ENCODE peak calls at places on chromosome 10, in ten cellular contexts. One of them, this sample, is unnamed.

GRCh38 chr10:113754768-113755167 is 3.3 kb downstream of the PLEKHS1 start:
- DNase-seq in fibroblast of lung: no peak
- DNase-seq in AG10803: no peak
- DNase-seq in PC-3: no peak
- DNase-seq in kidney tubule cell: no peak
- DNase-seq in stimulated activated CD8-positive, alpha-beta memory T cell treated with anti-CD3 and anti-CD28 coated beads, Interleukin-15, amount 100 ng/mL, for 4 hours: no peak
- DNase-seq in activated T-helper 1 cell treated with anti-CD3 and anti-CD28 coated beads, Interleukin-2, amount 50 U/mL, for 16 hours: no peak
- DNase-seq in lung microvascular endothelial cell: no peak
- DNase-seq in progenitor cell of endocrine pancreas: no peak
- DNase-seq in stimulated activated CD4-positive, alpha-beta T cell treated with anti-CD3 and anti-CD28 coated beads, Interleukin-1b, Interleukin-23, amount 100 ng/mL, for 24 hours: no peak
- DNase-seq in this sample: no peak

GRCh38 chr10:73887038-73888015 is 13.0 kb upstream of the CAMK2G start:
- DNase-seq in AG10803: peak
- DNase-seq in stimulated activated CD8-positive, alpha-beta memory T cell treated with anti-CD3 and anti-CD28 coated beads, Interleukin-15, amount 100 ng/mL, for 4 hours: no peak
- DNase-seq in stimulated activated CD4-positive, alpha-beta T cell treated with anti-CD3 and anti-CD28 coated beads, Interleukin-1b, Interleukin-23, amount 100 ng/mL, for 24 hours: no peak
- DNase-seq in kidney tubule cell: peak
- DNase-seq in activated T-helper 1 cell treated with anti-CD3 and anti-CD28 coated beads, Interleukin-2, amount 50 U/mL, for 16 hours: no peak
- DNase-seq in fibroblast of lung: peak
- DNase-seq in lung microvascular endothelial cell: no peak
- DNase-seq in PC-3: peak
- DNase-seq in progenitor cell of endocrine pancreas: no peak
- DNase-seq in this sample: peak

GRCh38 chr10:115606727-115607126 is 513.6 kb downstream of the ATRNL1 start:
- DNase-seq in fibroblast of lung: no peak
- DNase-seq in progenitor cell of endocrine pancreas: no peak
- DNase-seq in stimulated activated CD4-positive, alpha-beta T cell treated with anti-CD3 and anti-CD28 coated beads, Interleukin-1b, Interleukin-23, amount 100 ng/mL, for 24 hours: no peak
- DNase-seq in PC-3: no peak
- DNase-seq in kidney tubule cell: no peak
- DNase-seq in AG10803: no peak
- DNase-seq in lung microvascular endothelial cell: no peak
- DNase-seq in activated T-helper 1 cell treated with anti-CD3 and anti-CD28 coated beads, Interleukin-2, amount 50 U/mL, for 16 hours: no peak
- DNase-seq in stimulated activated CD8-positive, alpha-beta memory T cell treated with anti-CD3 and anti-CD28 coated beads, Interleukin-15, amount 100 ng/mL, for 4 hours: no peak
- DNase-seq in this sample: no peak

GRCh38 chr10:76205361-76205760 is 773.9 kb downstream of the LRMDA start:
- DNase-seq in stimulated activated CD8-positive, alpha-beta memory T cell treated with anti-CD3 and anti-CD28 coated beads, Interleukin-15, amount 100 ng/mL, for 4 hours: no peak
- DNase-seq in fibroblast of lung: no peak
- DNase-seq in progenitor cell of endocrine pancreas: no peak
- DNase-seq in AG10803: peak
- DNase-seq in lung microvascular endothelial cell: no peak
- DNase-seq in stimulated activated CD4-positive, alpha-beta T cell treated with anti-CD3 and anti-CD28 coated beads, Interleukin-1b, Interleukin-23, amount 100 ng/mL, for 24 hours: no peak
- DNase-seq in activated T-helper 1 cell treated with anti-CD3 and anti-CD28 coated beads, Interleukin-2, amount 50 U/mL, for 16 hours: no peak
- DNase-seq in kidney tubule cell: no peak
- DNase-seq in PC-3: no peak
- DNase-seq in this sample: no peak

GRCh38 chr10:22825841-22826240 is 102.0 kb upstream of the ARMC3 start:
- DNase-seq in lung microvascular endothelial cell: no peak
- DNase-seq in stimulated activated CD8-positive, alpha-beta memory T cell treated with anti-CD3 and anti-CD28 coated beads, Interleukin-15, amount 100 ng/mL, for 4 hours: no peak
- DNase-seq in progenitor cell of endocrine pancreas: no peak
- DNase-seq in AG10803: no peak
- DNase-seq in fibroblast of lung: no peak
- DNase-seq in stimulated activated CD4-positive, alpha-beta T cell treated with anti-CD3 and anti-CD28 coated beads, Interleukin-1b, Interleukin-23, amount 100 ng/mL, for 24 hours: no peak
- DNase-seq in PC-3: peak
- DNase-seq in kidney tubule cell: peak
- DNase-seq in activated T-helper 1 cell treated with anti-CD3 and anti-CD28 coated beads, Interleukin-2, amount 50 U/mL, for 16 hours: no peak
- DNase-seq in this sample: no peak

GRCh38 chr10:84076047-84076388 is 63.3 kb upstream of the GHITM start:
- DNase-seq in stimulated activated CD8-positive, alpha-beta memory T cell treated with anti-CD3 and anti-CD28 coated beads, Interleukin-15, amount 100 ng/mL, for 4 hours: no peak
- DNase-seq in PC-3: no peak
- DNase-seq in fibroblast of lung: peak
- DNase-seq in kidney tubule cell: peak
- DNase-seq in progenitor cell of endocrine pancreas: no peak
- DNase-seq in stimulated activated CD4-positive, alpha-beta T cell treated with anti-CD3 and anti-CD28 coated beads, Interleukin-1b, Interleukin-23, amount 100 ng/mL, for 24 hours: no peak
- DNase-seq in AG10803: peak
- DNase-seq in lung microvascular endothelial cell: no peak
- DNase-seq in activated T-helper 1 cell treated with anti-CD3 and anti-CD28 coated beads, Interleukin-2, amount 50 U/mL, for 16 hours: no peak
- DNase-seq in this sample: no peak

GRCh38 chr10:117502421-117503169 is 40.0 kb upstream of the EMX2 start:
- DNase-seq in AG10803: no peak
- DNase-seq in lung microvascular endothelial cell: no peak
- DNase-seq in stimulated activated CD4-positive, alpha-beta T cell treated with anti-CD3 and anti-CD28 coated beads, Interleukin-1b, Interleukin-23, amount 100 ng/mL, for 24 hours: no peak
- DNase-seq in fibroblast of lung: no peak
- DNase-seq in progenitor cell of endocrine pancreas: no peak
- DNase-seq in stimulated activated CD8-positive, alpha-beta memory T cell treated with anti-CD3 and anti-CD28 coated beads, Interleukin-15, amount 100 ng/mL, for 4 hours: no peak
- DNase-seq in activated T-helper 1 cell treated with anti-CD3 and anti-CD28 coated beads, Interleukin-2, amount 50 U/mL, for 16 hours: no peak
- DNase-seq in kidney tubule cell: no peak
- DNase-seq in PC-3: no peak
- DNase-seq in this sample: peak

GRCh38 chr10:29057712-29058426 is 231.0 kb upstream of the LYZL1 start:
- DNase-seq in activated T-helper 1 cell treated with anti-CD3 and anti-CD28 coated beads, Interleukin-2, amount 50 U/mL, for 16 hours: no peak
- DNase-seq in stimulated activated CD4-positive, alpha-beta T cell treated with anti-CD3 and anti-CD28 coated beads, Interleukin-1b, Interleukin-23, amount 100 ng/mL, for 24 hours: no peak
- DNase-seq in fibroblast of lung: peak
- DNase-seq in AG10803: no peak
- DNase-seq in progenitor cell of endocrine pancreas: no peak
- DNase-seq in kidney tubule cell: no peak
- DNase-seq in stimulated activated CD8-positive, alpha-beta memory T cell treated with anti-CD3 and anti-CD28 coated beads, Interleukin-15, amount 100 ng/mL, for 4 hours: no peak
- DNase-seq in lung microvascular endothelial cell: no peak
- DNase-seq in PC-3: no peak
- DNase-seq in this sample: no peak

GRCh38 chr10:113978802-113979201 is 64.9 kb upstream of the ADRB1 start:
- DNase-seq in PC-3: no peak
- DNase-seq in lung microvascular endothelial cell: no peak
- DNase-seq in progenitor cell of endocrine pancreas: no peak
- DNase-seq in AG10803: no peak
- DNase-seq in fibroblast of lung: no peak
- DNase-seq in stimulated activated CD4-positive, alpha-beta T cell treated with anti-CD3 and anti-CD28 coated beads, Interleukin-1b, Interleukin-23, amount 100 ng/mL, for 24 hours: no peak
- DNase-seq in stimulated activated CD8-positive, alpha-beta memory T cell treated with anti-CD3 and anti-CD28 coated beads, Interleukin-15, amount 100 ng/mL, for 4 hours: no peak
- DNase-seq in activated T-helper 1 cell treated with anti-CD3 and anti-CD28 coated beads, Interleukin-2, amount 50 U/mL, for 16 hours: no peak
- DNase-seq in kidney tubule cell: no peak
- DNase-seq in this sample: no peak

GRCh38 chr10:14673189-14673947 is 101.3 kb downstream of the FAM107B start:
- DNase-seq in stimulated activated CD8-positive, alpha-beta memory T cell treated with anti-CD3 and anti-CD28 coated beads, Interleukin-15, amount 100 ng/mL, for 4 hours: no peak
- DNase-seq in fibroblast of lung: peak
- DNase-seq in activated T-helper 1 cell treated with anti-CD3 and anti-CD28 coated beads, Interleukin-2, amount 50 U/mL, for 16 hours: no peak
- DNase-seq in progenitor cell of endocrine pancreas: no peak
- DNase-seq in PC-3: no peak
- DNase-seq in AG10803: no peak
- DNase-seq in stimulated activated CD4-positive, alpha-beta T cell treated with anti-CD3 and anti-CD28 coated beads, Interleukin-1b, Interleukin-23, amount 100 ng/mL, for 24 hours: no peak
- DNase-seq in lung microvascular endothelial cell: no peak
- DNase-seq in kidney tubule cell: peak
- DNase-seq in this sample: no peak